ENCODE peak calls at places on chromosomes 3 and 15, in eight cellular contexts. D is cardiac fibroblast; O is CD8-positive, alpha-beta T cell; C is AG04449; R is mucosa of descending colon; U is IMR-90; Q is mammary epithelial cell; Z is adrenal gland. I is an unnamed sample.

GRCh38 chr3:13139471-13140065 is 66.3 kb upstream of the IQSEC1 start:
- DNase-seq in D (no peak), O (no peak), C (no peak), R (no peak), U (no peak), Q (no peak), Z (no peak), I (no peak)

GRCh38 chr3:14148041-14148985 is 23.5 kb downstream of the TMEM43 start:
- DNase-seq in D (no peak), O (no peak), C (no peak), R (no peak), U (no peak), Q (no peak), Z (peak; percentile 60), I (no peak)

GRCh38 chr15:64619880-64620839 is 155.2 kb downstream of the RBPMS2 start:
- DNase-seq in D (peak; percentile 83), O (no peak), C (peak; percentile 33), R (no peak), U (peak; percentile 79), Q (peak; percentile 89), Z (no peak), I (peak; percentile 79)

GRCh38 chr3:176523114-176523513 is 674.2 kb downstream of the TBL1XR1 start:
- DNase-seq in D (no peak), O (no peak), C (no peak), R (no peak), U (no peak), Q (no peak), Z (no peak), I (no peak)

GRCh38 chr15:56086566-56086965 is 93.2 kb upstream of the NEDD4 start:
- DNase-seq in D (no peak), O (no peak), C (no peak), R (no peak), U (no peak), Q (no peak), Z (no peak), I (no peak)

GRCh38 chr15:39142500-39142899 is 438.4 kb upstream of the THBS1 start:
- DNase-seq in D (no peak), O (no peak), C (no peak), R (no peak), U (no peak), Q (no peak), Z (no peak), I (no peak)

GRCh38 chr3:196666001-196666867 is 26.7 kb downstream of the NRROS start:
- DNase-seq in D (peak; percentile 72), O (no peak), C (no peak), R (no peak), U (peak; percentile 81), Q (peak; percentile 99), Z (no peak), I (peak; percentile 89)

GRCh38 chr3:10627884-10628572 is 122.6 kb upstream of the ATP2B2 start:
- DNase-seq in D (no peak), O (no peak), C (no peak), R (no peak), U (no peak), Q (no peak), Z (no peak), I (no peak)

GRCh38 chr15:69893863-69894262 is 203.9 kb downstream of the TLE3 start:
- DNase-seq in D (peak; percentile 63), O (no peak), C (peak; percentile 41), R (no peak), U (peak; percentile 60), Q (peak; percentile 12), Z (peak; percentile 29), I (peak; percentile 30)

GRCh38 chr3:150743508-150743907 is 19.5 kb downstream of the SIAH2 start:
- DNase-seq in D (peak; percentile 54), O (no peak), C (no peak), R (no peak), U (peak; percentile 51), Q (peak; percentile 90), Z (no peak), I (peak; percentile 17)

GRCh38 chr15:69280783-69281182 is 17.9 kb upstream of the PAQR5 start:
- DNase-seq in D (no peak), O (no peak), C (no peak), R (no peak), U (peak; percentile 27), Q (no peak), Z (no peak), I (peak; percentile 26)

GRCh38 chr15:98920091-98920880 is 87.3 kb downstream of the PGPEP1L start:
- DNase-seq in D (no peak), O (no peak), C (no peak), R (no peak), U (no peak), Q (peak; percentile 50), Z (no peak), I (no peak)

GRCh38 chr15:90819390-90819789 is 49.0 kb upstream of the FURIN start:
- DNase-seq in D (no peak), O (no peak), C (no peak), R (no peak), U (no peak), Q (no peak), Z (peak; percentile 70), I (no peak)

GRCh38 chr3:21447471-21448205 is 303.4 kb downstream of the ZNF385D start:
- DNase-seq in D (peak; percentile 55), O (no peak), C (peak; percentile 67), R (no peak), U (peak; percentile 52), Q (no peak), Z (no peak), I (peak; percentile 82)

GRCh38 chr3:48595075-48595525 is at the start of gene COL7A1:
- DNase-seq in D (no peak), O (peak; percentile 37), C (no peak), R (peak; percentile 43), U (no peak), Q (no peak), Z (no peak), I (no peak)

GRCh38 chr3:9222956-9223639 is 26.3 kb downstream of the SRGAP3 start:
- DNase-seq in D (no peak), O (no peak), C (no peak), R (no peak), U (no peak), Q (no peak), Z (no peak), I (peak; percentile 7)

GRCh38 chr3:9225268-9225667 is 24.2 kb downstream of the SRGAP3 start:
- DNase-seq in D (no peak), O (no peak), C (no peak), R (no peak), U (no peak), Q (no peak), Z (no peak), I (no peak)

GRCh38 chr3:9223683-9224082 is 25.8 kb downstream of the SRGAP3 start:
- DNase-seq in D (no peak), O (no peak), C (no peak), R (no peak), U (no peak), Q (no peak), Z (no peak), I (no peak)

GRCh38 chr3:9226326-9226725 is 23.1 kb downstream of the SRGAP3 start:
- DNase-seq in D (peak; percentile 40), O (no peak), C (no peak), R (no peak), U (peak; percentile 14), Q (peak; percentile 81), Z (peak; percentile 50), I (peak; percentile 26)

GRCh38 chr3:9224490-9224889 is 25.0 kb downstream of the SRGAP3 start:
- DNase-seq in D (no peak), O (no peak), C (no peak), R (no peak), U (no peak), Q (peak; percentile 47), Z (no peak), I (no peak)
- TF ChIP-seq CTCF in D (no peak), O (no peak), C (no peak), R (no peak), U (no peak), Q (no peak), Z (no peak), I (no peak)

DNA sequence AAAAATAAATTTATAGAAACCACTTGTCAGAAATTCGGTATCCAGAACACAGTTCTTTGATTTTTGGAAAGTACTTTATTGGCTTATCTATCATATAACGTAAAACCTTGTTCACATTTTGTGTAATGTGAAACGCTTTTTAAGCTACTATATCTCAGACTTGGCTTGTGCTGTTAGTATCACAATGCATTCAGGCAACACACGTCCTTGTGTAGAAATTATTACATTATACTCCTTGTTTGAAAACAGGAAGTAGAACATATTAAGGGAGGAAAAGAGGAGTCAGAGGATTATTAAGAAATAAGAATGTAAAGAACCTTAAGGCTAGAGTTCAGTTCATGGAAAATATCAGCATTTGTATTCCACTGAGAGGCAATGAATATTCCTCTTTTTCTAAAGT is 1.6 kb downstream of the DNAJC13 start:
- DNase-seq in D (peak; percentile 45), O (no peak), C (no peak), R (no peak), U (no peak), Q (no peak), Z (no peak), I (no peak)
- H3K4me3 ChIP-seq in D (peak overlapping the region; percentile 68), O (no peak overlapping the region), C (peak overlapping the region; percentile 100), R (no peak overlapping the region), U (peak overlapping the region; percentile 89), Q (peak overlapping the region; percentile 95), Z (no peak overlapping the region), I (peak overlapping the region; percentile 99)

DNA sequence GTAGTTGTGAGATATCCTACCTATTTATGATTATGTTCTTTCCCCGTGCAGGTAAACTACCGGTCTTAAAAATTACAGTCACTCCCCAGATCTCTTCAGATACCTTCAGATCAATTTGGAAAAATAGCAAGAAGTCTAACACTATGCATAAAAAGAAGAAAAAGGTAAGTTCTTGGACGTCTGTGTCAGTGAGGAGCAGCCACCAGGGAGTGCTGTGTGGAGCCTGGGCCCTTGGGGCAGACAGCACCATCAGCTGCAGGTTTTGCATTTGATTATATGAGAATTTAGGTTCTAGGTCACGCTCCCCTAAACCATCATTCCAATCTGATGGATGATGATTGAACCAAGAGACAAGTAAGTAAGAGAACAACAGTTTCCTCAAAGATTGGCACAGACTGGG is 8.9 kb upstream of the RNF7 start:
- DNase-seq in D (no peak), O (no peak), C (no peak), R (no peak), U (no peak), Q (no peak), Z (no peak), I (no peak)
- TF ChIP-seq CTCF in D (peak; percentile 4), O (no peak), C (no peak), R (no peak), U (no peak), Q (no peak), Z (no peak), I (no peak)

GRCh38 chr3:161556533-161556932 is 59.9 kb downstream of the OTOL1 start:
- DNase-seq in D (no peak), O (no peak), C (no peak), R (no peak), U (no peak), Q (no peak), Z (no peak), I (no peak)

GRCh38 chr3:161558256-161558655 is 61.6 kb downstream of the OTOL1 start:
- DNase-seq in D (no peak), O (no peak), C (no peak), R (no peak), U (no peak), Q (peak; percentile 15), Z (no peak), I (no peak)

GRCh38 chr3:161557751-161558150 is 61.1 kb downstream of the OTOL1 start:
- DNase-seq in D (no peak), O (no peak), C (no peak), R (no peak), U (no peak), Q (no peak), Z (no peak), I (no peak)

GRCh38 chr3:161560006-161560637 is 63.5 kb downstream of the OTOL1 start:
- DNase-seq in D (peak; percentile 74), O (no peak), C (no peak), R (no peak), U (peak; percentile 7), Q (peak; percentile 23), Z (peak; percentile 34), I (peak; percentile 82)

GRCh38 chr3:161559177-161559998 is 62.8 kb downstream of the OTOL1 start:
- DNase-seq in D (peak; percentile 64), O (no peak), C (no peak), R (no peak), U (peak; percentile 9), Q (peak; percentile 34), Z (peak; percentile 32), I (peak; percentile 62)
- H3K4me3 ChIP-seq in D (no peak overlapping the region), O (no peak overlapping the region), C (no peak overlapping the region), R (no peak overlapping the region), U (no peak overlapping the region), Q (no peak overlapping the region), Z (no peak overlapping the region), I (no peak overlapping the region)